ENCODE peak calls at places on chromosomes 3 and 15, in six cellular contexts. One of them, this sample, is unnamed.

GRCh38 chr3:50350527-50351317 is at the start of the genes CYB561D2 and NPRL2:
- DNase-seq in nephron progenitor cell: peak; percentile 98
- DNase-seq in cardiac muscle cell: peak; percentile 92
- DNase-seq in AG04450: peak; percentile 72
- DNase-seq in endothelial cell of umbilical vein: peak; percentile 95
- DNase-seq in A549: peak; percentile 92
- DNase-seq in this sample: peak; percentile 97

GRCh38 chr3:12545473-12545791 is at the start of gene MKRN2OS:
- DNase-seq in endothelial cell of umbilical vein: no peak
- DNase-seq in nephron progenitor cell: no peak
- DNase-seq in A549: no peak
- DNase-seq in AG04450: no peak
- DNase-seq in cardiac muscle cell: no peak
- DNase-seq in this sample: no peak

GRCh38 chr15:62933388-62933787 is 109.2 kb upstream of the TPM1 start:
- DNase-seq in AG04450: no peak
- DNase-seq in cardiac muscle cell: no peak
- DNase-seq in endothelial cell of umbilical vein: no peak
- DNase-seq in A549: no peak
- DNase-seq in nephron progenitor cell: no peak
- DNase-seq in this sample: no peak

GRCh38 chr3:49476563-49476962 is 6.5 kb downstream of the DAG1 start:
- DNase-seq in AG04450: no peak
- DNase-seq in nephron progenitor cell: no peak
- DNase-seq in cardiac muscle cell: no peak
- DNase-seq in endothelial cell of umbilical vein: peak; percentile 47
- DNase-seq in A549: no peak
- DNase-seq in this sample: no peak

GRCh38 chr3:141485578-141486415 is 1.0 kb upstream of the RASA2 start:
- DNase-seq in nephron progenitor cell: no peak
- DNase-seq in AG04450: no peak
- DNase-seq in A549: peak; percentile 79
- DNase-seq in endothelial cell of umbilical vein: peak; percentile 90
- DNase-seq in cardiac muscle cell: peak; percentile 69
- DNase-seq in this sample: no peak

GRCh38 chr3:153313307-153313945 is 151.4 kb downstream of the RAP2B start:
- DNase-seq in A549: no peak
- DNase-seq in AG04450: no peak
- DNase-seq in nephron progenitor cell: no peak
- DNase-seq in cardiac muscle cell: no peak
- DNase-seq in endothelial cell of umbilical vein: no peak
- DNase-seq in this sample: no peak

GRCh38 chr3:187616307-187616939 is 53.8 kb downstream of the SST start:
- DNase-seq in A549: peak; percentile 61
- DNase-seq in nephron progenitor cell: peak; percentile 61
- DNase-seq in AG04450: peak; percentile 20
- DNase-seq in cardiac muscle cell: peak; percentile 77
- DNase-seq in endothelial cell of umbilical vein: peak; percentile 37
- DNase-seq in this sample: peak; percentile 28

GRCh38 chr3:52534281-52535183 is 875 bp upstream of the NT5DC2 start:
- DNase-seq in endothelial cell of umbilical vein: no peak
- DNase-seq in A549: no peak
- DNase-seq in AG04450: no peak
- DNase-seq in nephron progenitor cell: no peak
- DNase-seq in cardiac muscle cell: peak; percentile 41
- DNase-seq in this sample: peak; percentile 53

GRCh38 chr3:50169232-50169631 is 14.1 kb downstream of the SEMA3F start:
- DNase-seq in nephron progenitor cell: no peak
- DNase-seq in endothelial cell of umbilical vein: no peak
- DNase-seq in A549: no peak
- DNase-seq in AG04450: no peak
- DNase-seq in cardiac muscle cell: no peak
- DNase-seq in this sample: no peak

GRCh38 chr15:39666671-39667070 is 85.8 kb downstream of the THBS1 start:
- DNase-seq in nephron progenitor cell: no peak
- DNase-seq in A549: no peak
- DNase-seq in cardiac muscle cell: peak; percentile 41
- DNase-seq in AG04450: peak; percentile 38
- DNase-seq in endothelial cell of umbilical vein: peak; percentile 53
- DNase-seq in this sample: no peak

GRCh38 chr3:108008931-108009635 is 81.7 kb downstream of the CD47 start:
- DNase-seq in AG04450: peak; percentile 56
- DNase-seq in nephron progenitor cell: no peak
- DNase-seq in endothelial cell of umbilical vein: peak; percentile 31
- DNase-seq in A549: no peak
- DNase-seq in cardiac muscle cell: peak; percentile 93
- DNase-seq in this sample: no peak

GRCh38 chr15:31481157-31481556 is 154.5 kb downstream of the KLF13 start:
- DNase-seq in cardiac muscle cell: no peak
- DNase-seq in A549: no peak
- DNase-seq in endothelial cell of umbilical vein: no peak
- DNase-seq in AG04450: no peak
- DNase-seq in nephron progenitor cell: no peak
- DNase-seq in this sample: no peak

GRCh38 chr3:29144361-29144760 is 136.5 kb upstream of the RBMS3 start:
- DNase-seq in A549: no peak
- DNase-seq in nephron progenitor cell: no peak
- DNase-seq in endothelial cell of umbilical vein: peak; percentile 85
- DNase-seq in AG04450: no peak
- DNase-seq in cardiac muscle cell: peak; percentile 75
- DNase-seq in this sample: no peak

GRCh38 chr15:95202569-95203349 is 971.4 kb downstream of the MCTP2 start:
- DNase-seq in AG04450: no peak
- DNase-seq in endothelial cell of umbilical vein: no peak
- DNase-seq in nephron progenitor cell: no peak
- DNase-seq in A549: no peak
- DNase-seq in cardiac muscle cell: peak; percentile 2
- DNase-seq in this sample: no peak

GRCh38 chr3:11956781-11957180 is 47.4 kb upstream of the SYN2 start:
- DNase-seq in AG04450: no peak
- DNase-seq in A549: no peak
- DNase-seq in cardiac muscle cell: peak; percentile 1
- DNase-seq in endothelial cell of umbilical vein: no peak
- DNase-seq in nephron progenitor cell: no peak
- DNase-seq in this sample: no peak

GRCh38 chr3:16807441-16807840 is 77.3 kb upstream of the PLCL2 start:
- DNase-seq in A549: no peak
- DNase-seq in nephron progenitor cell: no peak
- DNase-seq in endothelial cell of umbilical vein: peak; percentile 21
- DNase-seq in AG04450: no peak
- DNase-seq in cardiac muscle cell: peak; percentile 75
- DNase-seq in this sample: no peak

GRCh38 chr3:10955694-10956453 is 36.7 kb upstream of the SLC6A1 start:
- DNase-seq in nephron progenitor cell: no peak
- DNase-seq in cardiac muscle cell: no peak
- DNase-seq in AG04450: no peak
- DNase-seq in A549: no peak
- DNase-seq in endothelial cell of umbilical vein: no peak
- DNase-seq in this sample: no peak

GRCh38 chr3:29331830-29332637 is 51.2 kb downstream of the RBMS3 start:
- DNase-seq in endothelial cell of umbilical vein: peak; percentile 51
- DNase-seq in A549: peak; percentile 31
- DNase-seq in AG04450: no peak
- DNase-seq in cardiac muscle cell: no peak
- DNase-seq in nephron progenitor cell: no peak
- DNase-seq in this sample: no peak

GRCh38 chr3:45320986-45321385 is 67.4 kb upstream of the LARS2 start:
- DNase-seq in cardiac muscle cell: no peak
- DNase-seq in AG04450: no peak
- DNase-seq in endothelial cell of umbilical vein: no peak
- DNase-seq in A549: no peak
- DNase-seq in nephron progenitor cell: no peak
- DNase-seq in this sample: no peak

GRCh38 chr3:45321607-45322391 is 66.6 kb upstream of the LARS2 start:
- DNase-seq in A549: no peak
- DNase-seq in cardiac muscle cell: no peak
- DNase-seq in nephron progenitor cell: no peak
- DNase-seq in endothelial cell of umbilical vein: no peak
- DNase-seq in AG04450: no peak
- DNase-seq in this sample: no peak

GRCh38 chr3:45329779-45330305 is 58.5 kb upstream of the LARS2 start:
- DNase-seq in cardiac muscle cell: no peak
- DNase-seq in nephron progenitor cell: no peak
- DNase-seq in endothelial cell of umbilical vein: no peak
- DNase-seq in A549: no peak
- DNase-seq in AG04450: no peak
- DNase-seq in this sample: no peak

GRCh38 chr3:45322616-45323015 is 65.8 kb upstream of the LARS2 start:
- DNase-seq in A549: no peak
- DNase-seq in cardiac muscle cell: no peak
- DNase-seq in AG04450: no peak
- DNase-seq in nephron progenitor cell: no peak
- DNase-seq in endothelial cell of umbilical vein: no peak
- DNase-seq in this sample: no peak

DNA sequence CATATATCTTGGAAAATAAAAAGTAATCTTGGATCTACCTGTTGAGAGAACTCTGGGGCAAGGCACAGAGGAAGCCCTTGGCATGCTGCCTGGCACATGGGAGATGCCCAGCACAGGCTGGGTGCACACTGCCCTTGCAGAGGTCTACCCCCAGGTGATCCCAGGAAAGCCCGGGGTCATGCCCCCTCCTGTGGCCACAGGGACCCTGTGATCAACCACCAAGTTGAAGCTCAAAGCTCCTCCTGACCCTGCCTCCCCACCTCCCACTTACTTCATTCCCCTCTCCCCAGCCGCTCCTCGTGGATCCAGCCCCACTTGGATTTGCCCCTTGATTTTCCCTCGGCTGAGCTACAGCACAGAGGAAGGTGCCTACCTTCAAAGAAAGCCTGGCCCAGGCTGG is 62.7 kb upstream of the LARS2 start:
- DNase-seq in A549: no peak
- DNase-seq in nephron progenitor cell: no peak
- DNase-seq in endothelial cell of umbilical vein: no peak
- DNase-seq in cardiac muscle cell: no peak
- DNase-seq in AG04450: no peak
- DNase-seq in this sample: peak; percentile 20
- TF ChIP-seq CTCF in A549: no peak
- TF ChIP-seq CTCF in nephron progenitor cell: no peak
- TF ChIP-seq CTCF in endothelial cell of umbilical vein: no peak
- TF ChIP-seq CTCF in cardiac muscle cell: no peak
- TF ChIP-seq CTCF in AG04450: no peak
- TF ChIP-seq CTCF in this sample: no peak

DNA sequence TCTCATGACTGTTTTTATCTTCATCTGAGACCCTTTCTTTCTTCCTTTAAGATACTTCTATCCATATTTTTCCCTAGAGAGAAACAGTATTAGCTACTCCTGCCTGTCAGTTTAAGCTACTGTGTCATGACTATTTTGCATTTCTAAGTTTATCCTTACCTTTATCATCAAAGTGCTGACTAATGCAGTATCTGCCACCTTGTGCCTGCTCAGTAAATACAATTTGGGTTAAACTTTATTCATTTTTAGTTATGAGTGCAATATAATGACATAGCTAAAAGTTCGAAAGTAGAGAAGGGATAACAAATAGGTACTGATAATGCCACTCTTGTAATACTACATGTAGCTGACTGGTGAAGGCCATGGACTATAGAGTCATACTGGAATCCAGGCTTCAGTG is 480.8 kb upstream of the TPRG1 start:
- DNase-seq in AG04450: no peak
- DNase-seq in endothelial cell of umbilical vein: no peak
- DNase-seq in A549: no peak
- DNase-seq in nephron progenitor cell: no peak
- DNase-seq in cardiac muscle cell: no peak
- DNase-seq in this sample: no peak
- TF ChIP-seq CTCF in AG04450: no peak
- TF ChIP-seq CTCF in endothelial cell of umbilical vein: no peak
- TF ChIP-seq CTCF in A549: no peak
- TF ChIP-seq CTCF in nephron progenitor cell: no peak
- TF ChIP-seq CTCF in cardiac muscle cell: no peak
- TF ChIP-seq CTCF in this sample: no peak

GRCh38 chr3:40580494-40581091 is 55.8 kb downstream of the ZNF621 start:
- DNase-seq in AG04450: peak; percentile 32
- DNase-seq in nephron progenitor cell: peak; percentile 82
- DNase-seq in endothelial cell of umbilical vein: peak; percentile 72
- DNase-seq in cardiac muscle cell: peak; percentile 83
- DNase-seq in A549: peak; percentile 57
- DNase-seq in this sample: peak; percentile 76
- TF ChIP-seq CTCF in AG04450: peak; percentile 98
- TF ChIP-seq CTCF in nephron progenitor cell: peak; percentile 95
- TF ChIP-seq CTCF in endothelial cell of umbilical vein: peak; percentile 96
- TF ChIP-seq CTCF in cardiac muscle cell: peak; percentile 98
- TF ChIP-seq CTCF in A549: peak; percentile 80
- TF ChIP-seq CTCF in this sample: peak; percentile 92

DNA sequence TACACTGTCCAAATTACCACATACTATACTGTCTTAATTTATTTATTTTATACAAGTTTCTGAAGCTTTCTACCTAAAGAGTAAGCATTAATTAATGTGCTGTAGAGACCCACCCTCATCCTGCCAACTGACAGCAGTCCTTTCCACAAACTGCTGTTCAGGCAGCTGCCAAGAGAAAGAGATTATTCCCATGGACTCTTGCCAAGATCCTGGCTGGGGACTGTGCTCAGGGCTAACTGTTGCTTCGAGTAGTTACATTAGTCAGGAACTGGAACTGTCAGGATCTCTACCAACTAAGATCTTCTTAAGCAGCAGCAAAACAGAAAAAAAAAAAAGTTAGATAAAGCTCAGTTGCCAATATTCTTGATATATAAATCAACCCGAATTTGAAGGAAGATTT is 398.8 kb downstream of the MECOM start:
- DNase-seq in A549: no peak
- DNase-seq in endothelial cell of umbilical vein: peak; percentile 88
- DNase-seq in nephron progenitor cell: no peak
- DNase-seq in cardiac muscle cell: peak; percentile 75
- DNase-seq in AG04450: no peak
- DNase-seq in this sample: peak; percentile 61
- TF ChIP-seq CTCF in A549: no peak
- TF ChIP-seq CTCF in endothelial cell of umbilical vein: no peak
- TF ChIP-seq CTCF in nephron progenitor cell: no peak
- TF ChIP-seq CTCF in cardiac muscle cell: no peak
- TF ChIP-seq CTCF in AG04450: no peak
- TF ChIP-seq CTCF in this sample: no peak

GRCh38 chr3:42127226-42127625 is 36.1 kb downstream of the TRAK1 start:
- DNase-seq in A549: no peak
- DNase-seq in endothelial cell of umbilical vein: no peak
- DNase-seq in AG04450: no peak
- DNase-seq in nephron progenitor cell: no peak
- DNase-seq in cardiac muscle cell: no peak
- DNase-seq in this sample: no peak
- TF ChIP-seq CTCF in A549: no peak
- TF ChIP-seq CTCF in endothelial cell of umbilical vein: no peak
- TF ChIP-seq CTCF in AG04450: no peak
- TF ChIP-seq CTCF in nephron progenitor cell: no peak
- TF ChIP-seq CTCF in cardiac muscle cell: no peak
- TF ChIP-seq CTCF in this sample: no peak

GRCh38 chr15:23574742-23575141 is 9.3 kb downstream of the MKRN3 start:
- DNase-seq in nephron progenitor cell: no peak
- DNase-seq in endothelial cell of umbilical vein: no peak
- DNase-seq in A549: peak; percentile 13
- DNase-seq in AG04450: no peak
- DNase-seq in cardiac muscle cell: no peak
- DNase-seq in this sample: no peak
- TF ChIP-seq CTCF in nephron progenitor cell: no peak
- TF ChIP-seq CTCF in endothelial cell of umbilical vein: no peak
- TF ChIP-seq CTCF in A549: no peak
- TF ChIP-seq CTCF in AG04450: no peak
- TF ChIP-seq CTCF in cardiac muscle cell: no peak
- TF ChIP-seq CTCF in this sample: no peak

This sample was measured in adrenal gland.